ENCODE peak calls at places on chromosomes 6 and 20, in nine cellular contexts. One of them, this sample, is unnamed.

GRCh38 chr6:49550413-49551125 is at the start of gene C6orf141:
- DNase-seq in uterus: no peak
- DNase-seq in CD4-positive, alpha-beta T cell: no peak
- DNase-seq in left ventricle myocardium inferior: no peak
- DNase-seq in stomach: peak
- DNase-seq in A549: peak
- DNase-seq in cardiac muscle cell: peak
- DNase-seq in OCI-LY7: no peak
- DNase-seq in Calu3: peak
- DNase-seq in this sample: no peak

GRCh38 chr6:19849196-19849595 is 12.0 kb downstream of the ID4 start:
- DNase-seq in uterus: no peak
- DNase-seq in CD4-positive, alpha-beta T cell: no peak
- DNase-seq in left ventricle myocardium inferior: no peak
- DNase-seq in stomach: no peak
- DNase-seq in A549: no peak
- DNase-seq in cardiac muscle cell: no peak
- DNase-seq in OCI-LY7: no peak
- DNase-seq in Calu3: no peak
- DNase-seq in this sample: no peak

GRCh38 chr6:128918886-128919285 is 35.9 kb downstream of the LAMA2 start:
- DNase-seq in uterus: no peak
- DNase-seq in CD4-positive, alpha-beta T cell: no peak
- DNase-seq in left ventricle myocardium inferior: no peak
- DNase-seq in stomach: no peak
- DNase-seq in A549: no peak
- DNase-seq in cardiac muscle cell: no peak
- DNase-seq in OCI-LY7: no peak
- DNase-seq in Calu3: no peak
- DNase-seq in this sample: no peak

GRCh38 chr6:87832025-87832825 is 130.2 kb upstream of the AKIRIN2 start:
- DNase-seq in uterus: no peak
- DNase-seq in CD4-positive, alpha-beta T cell: no peak
- DNase-seq in left ventricle myocardium inferior: no peak
- DNase-seq in stomach: no peak
- DNase-seq in A549: no peak
- DNase-seq in cardiac muscle cell: no peak
- DNase-seq in OCI-LY7: peak
- DNase-seq in Calu3: no peak
- DNase-seq in this sample: no peak

GRCh38 chr20:9617940-9618339 is 103.5 kb downstream of the LAMP5 start:
- DNase-seq in uterus: no peak
- DNase-seq in CD4-positive, alpha-beta T cell: no peak
- DNase-seq in left ventricle myocardium inferior: no peak
- DNase-seq in stomach: peak
- DNase-seq in A549: peak
- DNase-seq in cardiac muscle cell: peak
- DNase-seq in OCI-LY7: no peak
- DNase-seq in Calu3: peak
- DNase-seq in this sample: no peak

GRCh38 chr20:38610521-38610920 is 8.9 kb downstream of the ARHGAP40 start:
- DNase-seq in uterus: no peak
- DNase-seq in CD4-positive, alpha-beta T cell: no peak
- DNase-seq in left ventricle myocardium inferior: no peak
- DNase-seq in stomach: no peak
- DNase-seq in A549: no peak
- DNase-seq in cardiac muscle cell: no peak
- DNase-seq in OCI-LY7: no peak
- DNase-seq in Calu3: no peak
- DNase-seq in this sample: no peak

GRCh38 chr6:105646391-105646867 is 243.5 kb upstream of the PREP start:
- DNase-seq in uterus: no peak
- DNase-seq in CD4-positive, alpha-beta T cell: no peak
- DNase-seq in left ventricle myocardium inferior: no peak
- DNase-seq in stomach: no peak
- DNase-seq in A549: no peak
- DNase-seq in cardiac muscle cell: no peak
- DNase-seq in OCI-LY7: no peak
- DNase-seq in Calu3: no peak
- DNase-seq in this sample: no peak

GRCh38 chr6:51495016-51495805 is 592.2 kb downstream of the PKHD1 start:
- DNase-seq in uterus: no peak
- DNase-seq in CD4-positive, alpha-beta T cell: no peak
- DNase-seq in left ventricle myocardium inferior: no peak
- DNase-seq in stomach: peak
- DNase-seq in A549: no peak
- DNase-seq in cardiac muscle cell: no peak
- DNase-seq in OCI-LY7: no peak
- DNase-seq in Calu3: no peak
- DNase-seq in this sample: no peak

GRCh38 chr6:34513628-34514027 is 42.5 kb downstream of the SPDEF start:
- DNase-seq in uterus: no peak
- DNase-seq in CD4-positive, alpha-beta T cell: no peak
- DNase-seq in left ventricle myocardium inferior: peak
- DNase-seq in stomach: no peak
- DNase-seq in A549: no peak
- DNase-seq in cardiac muscle cell: no peak
- DNase-seq in OCI-LY7: no peak
- DNase-seq in Calu3: no peak
- DNase-seq in this sample: peak

GRCh38 chr20:22491188-22491500 is 93.2 kb downstream of the FOXA2 start:
- DNase-seq in uterus: no peak
- DNase-seq in CD4-positive, alpha-beta T cell: no peak
- DNase-seq in left ventricle myocardium inferior: no peak
- DNase-seq in stomach: no peak
- DNase-seq in A549: no peak
- DNase-seq in cardiac muscle cell: no peak
- DNase-seq in OCI-LY7: no peak
- DNase-seq in Calu3: no peak
- DNase-seq in this sample: no peak

GRCh38 chr20:58634818-58635665 is 16.0 kb upstream of the STX16 start:
- DNase-seq in uterus: peak
- DNase-seq in CD4-positive, alpha-beta T cell: no peak
- DNase-seq in left ventricle myocardium inferior: no peak
- DNase-seq in stomach: no peak
- DNase-seq in A549: no peak
- DNase-seq in cardiac muscle cell: no peak
- DNase-seq in OCI-LY7: no peak
- DNase-seq in Calu3: no peak
- DNase-seq in this sample: no peak

GRCh38 chr6:25889877-25890853 is 16.1 kb upstream of the SLC17A3 start:
- DNase-seq in uterus: no peak
- DNase-seq in CD4-positive, alpha-beta T cell: no peak
- DNase-seq in left ventricle myocardium inferior: no peak
- DNase-seq in stomach: no peak
- DNase-seq in A549: no peak
- DNase-seq in cardiac muscle cell: peak
- DNase-seq in OCI-LY7: peak
- DNase-seq in Calu3: peak
- DNase-seq in this sample: no peak

GRCh38 chr20:37411408-37412306 is 65.7 kb downstream of the SRC start:
- DNase-seq in uterus: no peak
- DNase-seq in CD4-positive, alpha-beta T cell: no peak
- DNase-seq in left ventricle myocardium inferior: no peak
- DNase-seq in stomach: no peak
- DNase-seq in A549: no peak
- DNase-seq in cardiac muscle cell: no peak
- DNase-seq in OCI-LY7: no peak
- DNase-seq in Calu3: no peak
- DNase-seq in this sample: no peak

GRCh38 chr6:53426544-53427270 is 78.0 kb upstream of the ELOVL5 start:
- DNase-seq in uterus: no peak
- DNase-seq in CD4-positive, alpha-beta T cell: no peak
- DNase-seq in left ventricle myocardium inferior: no peak
- DNase-seq in stomach: no peak
- DNase-seq in A549: no peak
- DNase-seq in cardiac muscle cell: no peak
- DNase-seq in OCI-LY7: no peak
- DNase-seq in Calu3: no peak
- DNase-seq in this sample: no peak

GRCh38 chr6:53424976-53425718 is 76.4 kb upstream of the ELOVL5 start:
- DNase-seq in uterus: no peak
- DNase-seq in CD4-positive, alpha-beta T cell: no peak
- DNase-seq in left ventricle myocardium inferior: no peak
- DNase-seq in stomach: no peak
- DNase-seq in A549: no peak
- DNase-seq in cardiac muscle cell: no peak
- DNase-seq in OCI-LY7: no peak
- DNase-seq in Calu3: no peak
- DNase-seq in this sample: no peak

GRCh38 chr6:53426117-53426516 is 77.4 kb upstream of the ELOVL5 start:
- DNase-seq in uterus: no peak
- DNase-seq in CD4-positive, alpha-beta T cell: no peak
- DNase-seq in left ventricle myocardium inferior: no peak
- DNase-seq in stomach: no peak
- DNase-seq in A549: no peak
- DNase-seq in cardiac muscle cell: no peak
- DNase-seq in OCI-LY7: no peak
- DNase-seq in Calu3: no peak
- DNase-seq in this sample: no peak

GRCh38 chr6:53428886-53429285 is 80.1 kb upstream of the ELOVL5 start:
- DNase-seq in uterus: no peak
- DNase-seq in CD4-positive, alpha-beta T cell: no peak
- DNase-seq in left ventricle myocardium inferior: no peak
- DNase-seq in stomach: no peak
- DNase-seq in A549: no peak
- DNase-seq in cardiac muscle cell: no peak
- DNase-seq in OCI-LY7: no peak
- DNase-seq in Calu3: no peak
- DNase-seq in this sample: no peak

DNA sequence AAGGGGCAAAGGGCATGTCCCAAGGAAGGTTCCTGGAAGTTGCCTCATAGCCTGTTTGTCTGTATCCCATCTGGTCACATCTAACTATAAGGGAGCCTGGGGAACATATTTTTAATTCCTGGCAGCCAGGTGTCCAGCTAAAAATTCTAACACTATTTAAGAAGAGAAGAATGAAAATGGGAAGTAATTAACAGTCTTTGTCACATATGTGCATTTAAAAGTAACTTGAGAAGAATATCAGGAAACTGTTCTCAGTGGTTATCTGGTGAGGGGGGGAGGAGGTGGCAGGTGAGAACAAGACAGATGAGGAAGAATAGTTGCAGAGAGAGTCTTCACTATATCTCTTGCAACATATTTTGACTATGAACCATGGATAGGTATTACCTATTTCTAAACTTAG is 75.5 kb upstream of the ELOVL5 start:
- DNase-seq in uterus: no peak
- DNase-seq in CD4-positive, alpha-beta T cell: no peak
- DNase-seq in left ventricle myocardium inferior: no peak
- DNase-seq in stomach: no peak
- DNase-seq in A549: no peak
- DNase-seq in cardiac muscle cell: no peak
- DNase-seq in OCI-LY7: no peak
- DNase-seq in Calu3: no peak
- DNase-seq in this sample: no peak
- TF ChIP-seq CTCF in uterus: no peak
- TF ChIP-seq CTCF in CD4-positive, alpha-beta T cell: no peak
- TF ChIP-seq CTCF in left ventricle myocardium inferior: no peak
- TF ChIP-seq CTCF in stomach: no peak
- TF ChIP-seq CTCF in A549: no peak
- TF ChIP-seq CTCF in cardiac muscle cell: no peak
- TF ChIP-seq CTCF in OCI-LY7: no peak
- TF ChIP-seq CTCF in Calu3: no peak
- TF ChIP-seq CTCF in this sample: no peak

GRCh38 chr20:3696200-3696599 is 14.4 kb upstream of the ADAM33 start:
- DNase-seq in uterus: no peak
- DNase-seq in CD4-positive, alpha-beta T cell: no peak
- DNase-seq in left ventricle myocardium inferior: no peak
- DNase-seq in stomach: no peak
- DNase-seq in A549: no peak
- DNase-seq in cardiac muscle cell: no peak
- DNase-seq in OCI-LY7: no peak
- DNase-seq in Calu3: no peak
- DNase-seq in this sample: no peak
- TF ChIP-seq CTCF in uterus: no peak
- TF ChIP-seq CTCF in CD4-positive, alpha-beta T cell: no peak
- TF ChIP-seq CTCF in left ventricle myocardium inferior: peak
- TF ChIP-seq CTCF in stomach: no peak
- TF ChIP-seq CTCF in A549: peak
- TF ChIP-seq CTCF in cardiac muscle cell: peak
- TF ChIP-seq CTCF in OCI-LY7: peak
- TF ChIP-seq CTCF in Calu3: no peak
- TF ChIP-seq CTCF in this sample: peak

GRCh38 chr6:37019065-37019450 is 13.6 kb downstream of the FGD2 start:
- DNase-seq in uterus: no peak
- DNase-seq in CD4-positive, alpha-beta T cell: no peak
- DNase-seq in left ventricle myocardium inferior: no peak
- DNase-seq in stomach: no peak
- DNase-seq in A549: no peak
- DNase-seq in cardiac muscle cell: no peak
- DNase-seq in OCI-LY7: no peak
- DNase-seq in Calu3: peak
- DNase-seq in this sample: no peak

GRCh38 chr6:37018152-37019064 is 13.0 kb downstream of the FGD2 start:
- DNase-seq in uterus: peak
- DNase-seq in CD4-positive, alpha-beta T cell: peak
- DNase-seq in left ventricle myocardium inferior: peak
- DNase-seq in stomach: peak
- DNase-seq in A549: peak
- DNase-seq in cardiac muscle cell: peak
- DNase-seq in OCI-LY7: peak
- DNase-seq in Calu3: peak
- DNase-seq in this sample: peak

GRCh38 chr6:37022135-37022863 is 16.8 kb downstream of the FGD2 start:
- DNase-seq in uterus: no peak
- DNase-seq in CD4-positive, alpha-beta T cell: no peak
- DNase-seq in left ventricle myocardium inferior: no peak
- DNase-seq in stomach: no peak
- DNase-seq in A549: no peak
- DNase-seq in cardiac muscle cell: no peak
- DNase-seq in OCI-LY7: no peak
- DNase-seq in Calu3: no peak
- DNase-seq in this sample: no peak

GRCh38 chr6:37020426-37021211 is 15.2 kb downstream of the FGD2 start:
- DNase-seq in uterus: no peak
- DNase-seq in CD4-positive, alpha-beta T cell: no peak
- DNase-seq in left ventricle myocardium inferior: no peak
- DNase-seq in stomach: peak
- DNase-seq in A549: no peak
- DNase-seq in cardiac muscle cell: no peak
- DNase-seq in OCI-LY7: no peak
- DNase-seq in Calu3: no peak
- DNase-seq in this sample: no peak

GRCh38 chr6:37021356-37022129 is 16.1 kb downstream of the FGD2 start:
- DNase-seq in uterus: no peak
- DNase-seq in CD4-positive, alpha-beta T cell: peak
- DNase-seq in left ventricle myocardium inferior: no peak
- DNase-seq in stomach: no peak
- DNase-seq in A549: no peak
- DNase-seq in cardiac muscle cell: peak
- DNase-seq in OCI-LY7: peak
- DNase-seq in Calu3: peak
- DNase-seq in this sample: no peak
- TF ChIP-seq CTCF in uterus: no peak
- TF ChIP-seq CTCF in CD4-positive, alpha-beta T cell: peak
- TF ChIP-seq CTCF in left ventricle myocardium inferior: peak
- TF ChIP-seq CTCF in stomach: no peak
- TF ChIP-seq CTCF in A549: peak
- TF ChIP-seq CTCF in cardiac muscle cell: peak
- TF ChIP-seq CTCF in OCI-LY7: peak
- TF ChIP-seq CTCF in Calu3: peak
- TF ChIP-seq CTCF in this sample: peak

GRCh38 chr6:69489970-69490369 is 306.8 kb downstream of the LMBRD1 start:
- DNase-seq in uterus: no peak
- DNase-seq in CD4-positive, alpha-beta T cell: no peak
- DNase-seq in left ventricle myocardium inferior: no peak
- DNase-seq in stomach: no peak
- DNase-seq in A549: no peak
- DNase-seq in cardiac muscle cell: no peak
- DNase-seq in OCI-LY7: no peak
- DNase-seq in Calu3: no peak
- DNase-seq in this sample: no peak

GRCh38 chr6:69487688-69488087 is 309.1 kb downstream of the LMBRD1 start:
- DNase-seq in uterus: no peak
- DNase-seq in CD4-positive, alpha-beta T cell: no peak
- DNase-seq in left ventricle myocardium inferior: no peak
- DNase-seq in stomach: no peak
- DNase-seq in A549: no peak
- DNase-seq in cardiac muscle cell: no peak
- DNase-seq in OCI-LY7: peak
- DNase-seq in Calu3: no peak
- DNase-seq in this sample: no peak
- TF ChIP-seq CTCF in uterus: no peak
- TF ChIP-seq CTCF in CD4-positive, alpha-beta T cell: no peak
- TF ChIP-seq CTCF in left ventricle myocardium inferior: peak
- TF ChIP-seq CTCF in stomach: no peak
- TF ChIP-seq CTCF in A549: peak
- TF ChIP-seq CTCF in cardiac muscle cell: no peak
- TF ChIP-seq CTCF in OCI-LY7: peak
- TF ChIP-seq CTCF in Calu3: peak
- TF ChIP-seq CTCF in this sample: peak

This sample was measured in D721Med.